ENCODE peak calls at places on chromosome 17, in eight cellular contexts. One of them, this sample, is unnamed.

GRCh38 chr17:83126275-83126930 is 47.0 kb downstream of the METRNL start:
- DNase-seq in IMR-90: no peak
- DNase-seq in pancreas: no peak
- DNase-seq in PC-3: no peak
- DNase-seq in right atrium auricular region: no peak
- DNase-seq in fibroblast of lung: no peak
- DNase-seq in A549: no peak
- DNase-seq in uterus: no peak
- DNase-seq in this sample: no peak

GRCh38 chr17:13323990-13324389 is 277.7 kb downstream of the HS3ST3A1 start:
- DNase-seq in fibroblast of lung: peak; percentile 69
- DNase-seq in IMR-90: peak; percentile 7
- DNase-seq in PC-3: no peak
- DNase-seq in pancreas: no peak
- DNase-seq in A549: no peak
- DNase-seq in right atrium auricular region: no peak
- DNase-seq in uterus: no peak
- DNase-seq in this sample: no peak

GRCh38 chr17:2405247-2405926 is 4.5 kb upstream of the MNT start:
- DNase-seq in uterus: no peak
- DNase-seq in pancreas: no peak
- DNase-seq in PC-3: peak; percentile 87
- DNase-seq in right atrium auricular region: no peak
- DNase-seq in A549: peak; percentile 67
- DNase-seq in IMR-90: peak; percentile 94
- DNase-seq in fibroblast of lung: peak; percentile 91
- DNase-seq in this sample: no peak

GRCh38 chr17:44934745-44935105 is 12.8 kb downstream of the KIF18B start:
- DNase-seq in IMR-90: no peak
- DNase-seq in right atrium auricular region: no peak
- DNase-seq in A549: no peak
- DNase-seq in PC-3: no peak
- DNase-seq in fibroblast of lung: no peak
- DNase-seq in uterus: no peak
- DNase-seq in pancreas: no peak
- DNase-seq in this sample: no peak

GRCh38 chr17:63579633-63580032 is 21.1 kb upstream of the TACO1 start:
- DNase-seq in fibroblast of lung: no peak
- DNase-seq in A549: no peak
- DNase-seq in PC-3: no peak
- DNase-seq in pancreas: no peak
- DNase-seq in IMR-90: no peak
- DNase-seq in right atrium auricular region: no peak
- DNase-seq in uterus: no peak
- DNase-seq in this sample: no peak

GRCh38 chr17:81400154-81400938 is 5.1 kb downstream of the BAHCC1 start:
- DNase-seq in PC-3: peak; percentile 58
- DNase-seq in pancreas: no peak
- DNase-seq in A549: peak; percentile 68
- DNase-seq in IMR-90: peak; percentile 60
- DNase-seq in uterus: no peak
- DNase-seq in right atrium auricular region: no peak
- DNase-seq in fibroblast of lung: peak; percentile 69
- DNase-seq in this sample: no peak

GRCh38 chr17:33310296-33310695 is 17.2 kb upstream of the ASIC2 start:
- DNase-seq in uterus: no peak
- DNase-seq in PC-3: no peak
- DNase-seq in fibroblast of lung: no peak
- DNase-seq in right atrium auricular region: no peak
- DNase-seq in pancreas: no peak
- DNase-seq in IMR-90: no peak
- DNase-seq in A549: no peak
- DNase-seq in this sample: no peak

GRCh38 chr17:45414997-45415881 is 17.4 kb downstream of the ARHGAP27 start:
- DNase-seq in PC-3: peak; percentile 43
- DNase-seq in fibroblast of lung: no peak
- DNase-seq in A549: no peak
- DNase-seq in uterus: no peak
- DNase-seq in right atrium auricular region: no peak
- DNase-seq in pancreas: no peak
- DNase-seq in IMR-90: no peak
- DNase-seq in this sample: no peak

GRCh38 chr17:55274371-55275255 is 9.9 kb downstream of the HLF start:
- DNase-seq in IMR-90: no peak
- DNase-seq in A549: no peak
- DNase-seq in right atrium auricular region: no peak
- DNase-seq in fibroblast of lung: no peak
- DNase-seq in uterus: no peak
- DNase-seq in PC-3: no peak
- DNase-seq in pancreas: no peak
- DNase-seq in this sample: no peak

GRCh38 chr17:68686108-68686988 is 85.2 kb upstream of the FAM20A start:
- DNase-seq in uterus: no peak
- DNase-seq in IMR-90: no peak
- DNase-seq in PC-3: no peak
- DNase-seq in fibroblast of lung: no peak
- DNase-seq in A549: no peak
- DNase-seq in right atrium auricular region: no peak
- DNase-seq in pancreas: peak; percentile 23
- DNase-seq in this sample: no peak

GRCh38 chr17:4572131-4572530 is 11.8 kb upstream of the GGT6 start:
- DNase-seq in uterus: no peak
- DNase-seq in PC-3: no peak
- DNase-seq in fibroblast of lung: no peak
- DNase-seq in right atrium auricular region: no peak
- DNase-seq in pancreas: no peak
- DNase-seq in A549: no peak
- DNase-seq in IMR-90: no peak
- DNase-seq in this sample: no peak

GRCh38 chr17:49349535-49349934 is 12.5 kb downstream of the ZNF652 start:
- DNase-seq in right atrium auricular region: no peak
- DNase-seq in A549: no peak
- DNase-seq in IMR-90: no peak
- DNase-seq in pancreas: no peak
- DNase-seq in PC-3: no peak
- DNase-seq in uterus: no peak
- DNase-seq in fibroblast of lung: no peak
- DNase-seq in this sample: no peak

GRCh38 chr17:80264048-80264792 is 3.6 kb downstream of the RNF213 start:
- DNase-seq in right atrium auricular region: no peak
- DNase-seq in uterus: no peak
- DNase-seq in IMR-90: no peak
- DNase-seq in pancreas: no peak
- DNase-seq in fibroblast of lung: no peak
- DNase-seq in A549: no peak
- DNase-seq in PC-3: no peak
- DNase-seq in this sample: peak; percentile 83

GRCh38 chr17:48854774-48855476 is 24.1 kb downstream of the CALCOCO2 start:
- DNase-seq in IMR-90: no peak
- DNase-seq in A549: no peak
- DNase-seq in right atrium auricular region: no peak
- DNase-seq in pancreas: no peak
- DNase-seq in PC-3: no peak
- DNase-seq in uterus: no peak
- DNase-seq in fibroblast of lung: no peak
- DNase-seq in this sample: no peak

GRCh38 chr17:16433514-16433913 is 18.1 kb downstream of the TRPV2 start:
- DNase-seq in uterus: no peak
- DNase-seq in pancreas: no peak
- DNase-seq in A549: no peak
- DNase-seq in right atrium auricular region: no peak
- DNase-seq in PC-3: no peak
- DNase-seq in fibroblast of lung: no peak
- DNase-seq in IMR-90: no peak
- DNase-seq in this sample: no peak

DNA sequence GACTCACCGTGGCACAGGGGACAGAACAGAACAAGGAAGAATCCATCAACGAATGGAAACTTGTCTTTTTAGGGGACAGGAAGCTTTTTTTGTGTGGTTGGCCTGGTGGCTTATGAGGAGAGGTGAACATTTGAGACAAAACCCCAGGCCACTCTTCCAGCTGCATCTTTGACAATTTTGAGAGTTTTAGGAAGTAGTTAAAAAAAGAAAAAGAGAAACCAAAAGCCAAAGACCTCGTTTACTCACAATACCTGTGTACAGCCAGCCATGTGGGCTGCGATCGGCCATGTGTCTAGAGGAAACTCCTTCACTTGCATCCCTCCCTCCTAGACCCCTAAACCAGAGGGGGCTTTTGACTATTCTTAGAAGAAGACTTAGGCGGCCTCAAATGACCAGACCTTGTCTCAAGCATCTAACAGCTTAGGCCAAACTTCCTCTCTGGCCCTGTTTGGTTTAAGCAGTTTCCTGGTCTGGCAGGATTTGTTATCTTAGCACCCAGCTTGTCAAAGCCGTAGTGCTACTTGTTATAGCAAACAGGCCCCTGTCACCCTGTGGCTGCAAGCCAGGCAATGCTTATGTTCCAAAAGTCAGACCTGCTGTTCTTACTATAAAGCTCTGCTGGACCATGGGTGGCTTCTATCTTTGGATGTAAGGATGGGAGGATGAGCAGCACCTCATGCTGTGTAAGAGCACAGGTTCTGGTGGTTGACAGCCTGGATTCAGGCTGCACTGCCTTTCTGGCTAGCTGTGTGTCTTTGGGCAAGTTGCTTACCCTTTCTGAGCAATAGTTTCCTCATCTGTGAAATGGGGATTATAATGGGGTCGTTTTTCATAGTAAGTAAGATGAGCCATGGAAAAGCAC is 17.7 kb downstream of the KSR1 start:
- DNase-seq in PC-3: no peak
- DNase-seq in right atrium auricular region: no peak
- DNase-seq in IMR-90: no peak
- DNase-seq in uterus: no peak
- DNase-seq in fibroblast of lung: no peak
- DNase-seq in A549: no peak
- DNase-seq in pancreas: peak; percentile 77
- DNase-seq in this sample: peak; percentile 59
- H3K4me3 ChIP-seq in PC-3: no peak overlapping the region
- H3K4me3 ChIP-seq in right atrium auricular region: no peak overlapping the region
- H3K4me3 ChIP-seq in IMR-90: no peak overlapping the region
- H3K4me3 ChIP-seq in uterus: no peak overlapping the region
- H3K4me3 ChIP-seq in fibroblast of lung: no peak overlapping the region
- H3K4me3 ChIP-seq in A549: no peak overlapping the region
- H3K4me3 ChIP-seq in pancreas: no peak overlapping the region
- H3K4me3 ChIP-seq in this sample: peak overlapping the region; percentile 77

DNA sequence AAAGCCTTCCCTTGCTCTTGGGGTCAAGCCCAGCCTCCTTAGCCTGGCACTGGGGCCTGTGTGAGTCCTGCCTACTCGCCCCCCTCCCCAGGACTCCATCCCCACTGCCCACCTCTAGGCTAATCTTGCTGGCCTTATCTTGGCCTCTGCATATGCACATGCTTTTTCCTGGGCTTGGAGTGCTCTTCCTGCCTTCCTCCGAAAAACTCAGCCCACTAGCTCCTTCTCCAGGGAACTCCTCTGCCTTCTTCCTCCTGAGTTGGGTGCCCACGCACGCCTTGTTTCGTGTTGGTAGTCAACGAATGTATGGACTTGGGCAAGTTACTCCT is 16.5 kb downstream of the TBX2 start:
- DNase-seq in IMR-90: no peak
- DNase-seq in pancreas: no peak
- DNase-seq in right atrium auricular region: no peak
- DNase-seq in fibroblast of lung: no peak
- DNase-seq in uterus: no peak
- DNase-seq in A549: no peak
- DNase-seq in PC-3: no peak
- DNase-seq in this sample: no peak
- H3K4me3 ChIP-seq in IMR-90: no peak overlapping the region
- H3K4me3 ChIP-seq in pancreas: no peak overlapping the region
- H3K4me3 ChIP-seq in right atrium auricular region: no peak overlapping the region
- H3K4me3 ChIP-seq in fibroblast of lung: no peak overlapping the region
- H3K4me3 ChIP-seq in uterus: no peak overlapping the region
- H3K4me3 ChIP-seq in A549: no peak overlapping the region
- H3K4me3 ChIP-seq in PC-3: no peak overlapping the region
- H3K4me3 ChIP-seq in this sample: no peak overlapping the region

DNA sequence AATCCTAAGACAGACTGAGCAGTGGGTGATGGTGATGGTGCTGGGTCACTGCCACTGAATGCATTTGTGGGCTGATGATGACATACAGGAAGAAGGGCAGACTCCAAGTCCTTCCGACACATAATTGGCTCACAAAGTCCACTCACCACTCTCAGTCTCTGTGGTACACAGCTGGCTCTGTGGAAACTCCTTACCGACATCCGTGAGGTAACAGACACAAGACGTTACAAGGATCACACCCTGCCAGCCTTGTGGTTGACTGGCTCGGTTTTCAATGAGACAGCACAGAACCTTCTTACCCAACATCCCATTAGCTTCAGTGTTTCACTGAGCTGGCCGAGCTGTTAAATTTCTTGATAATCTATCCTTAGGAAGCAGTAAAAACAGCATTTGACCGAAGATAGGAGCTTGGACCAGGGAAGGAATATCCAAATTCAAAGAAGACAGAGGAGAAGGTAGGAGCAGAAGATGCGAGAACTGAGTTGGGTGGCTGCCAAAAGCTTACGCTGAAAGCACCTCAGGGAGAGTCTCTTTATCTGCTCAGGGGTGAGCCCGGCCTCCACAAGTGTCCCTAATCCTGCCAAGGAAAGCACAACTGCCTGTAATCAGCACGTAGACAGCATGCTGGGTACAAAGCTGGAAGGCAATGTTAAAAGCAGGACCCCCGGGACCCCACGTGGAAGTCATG is 5.5 kb upstream of the MXRA7 start:
- DNase-seq in IMR-90: peak; percentile 99
- DNase-seq in pancreas: no peak
- DNase-seq in uterus: peak; percentile 15
- DNase-seq in right atrium auricular region: peak; percentile 95
- DNase-seq in fibroblast of lung: peak; percentile 98
- DNase-seq in A549: no peak
- DNase-seq in PC-3: no peak
- DNase-seq in this sample: peak; percentile 27
- H3K4me3 ChIP-seq in IMR-90: no peak overlapping the region
- H3K4me3 ChIP-seq in pancreas: no peak overlapping the region
- H3K4me3 ChIP-seq in uterus: no peak overlapping the region
- H3K4me3 ChIP-seq in right atrium auricular region: no peak overlapping the region
- H3K4me3 ChIP-seq in fibroblast of lung: no peak overlapping the region
- H3K4me3 ChIP-seq in A549: no peak overlapping the region
- H3K4me3 ChIP-seq in PC-3: no peak overlapping the region
- H3K4me3 ChIP-seq in this sample: no peak overlapping the region

DNA sequence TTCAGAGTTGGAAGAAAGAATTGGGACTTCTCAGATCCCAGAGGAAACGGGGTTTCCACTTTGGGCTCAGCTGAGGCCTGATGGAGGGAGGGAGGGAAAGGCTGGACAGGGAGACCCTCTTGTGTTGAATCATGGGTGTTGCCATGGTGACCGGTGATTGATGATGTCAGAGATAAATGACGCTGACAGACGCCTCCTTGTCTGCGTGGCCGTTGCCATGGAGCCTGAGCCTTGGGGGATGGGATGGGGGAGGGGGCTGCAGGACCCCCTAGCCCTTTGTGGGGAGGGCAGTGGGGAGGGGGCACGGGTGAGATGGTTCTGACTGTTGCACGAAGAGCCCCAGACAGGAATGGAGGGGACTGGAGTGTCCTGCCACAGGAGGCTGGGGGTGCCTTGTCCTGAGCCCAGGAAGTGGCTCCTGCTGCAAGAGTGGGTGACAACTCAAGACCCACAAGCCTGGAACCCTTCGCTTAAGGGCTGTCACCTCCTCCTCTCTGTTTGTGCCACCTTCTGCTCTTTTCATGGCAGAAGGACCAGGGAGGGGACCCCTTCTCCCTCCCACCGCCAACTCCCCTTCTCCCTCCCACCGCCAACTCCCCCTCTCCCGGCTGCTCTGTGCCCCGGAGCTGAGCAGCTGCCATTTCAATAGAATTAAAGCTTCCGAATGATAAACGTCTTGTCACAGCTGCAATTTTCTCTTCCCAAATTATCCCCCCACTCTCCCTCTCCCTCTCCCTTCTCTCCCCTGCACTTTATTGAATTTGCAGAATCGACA is 13.9 kb downstream of the GJD3 start:
- DNase-seq in right atrium auricular region: no peak
- DNase-seq in uterus: no peak
- DNase-seq in IMR-90: no peak
- DNase-seq in PC-3: no peak
- DNase-seq in A549: no peak
- DNase-seq in pancreas: no peak
- DNase-seq in fibroblast of lung: no peak
- DNase-seq in this sample: no peak
- H3K4me3 ChIP-seq in right atrium auricular region: no peak overlapping the region
- H3K4me3 ChIP-seq in uterus: no peak overlapping the region
- H3K4me3 ChIP-seq in IMR-90: no peak overlapping the region
- H3K4me3 ChIP-seq in PC-3: no peak overlapping the region
- H3K4me3 ChIP-seq in A549: no peak overlapping the region
- H3K4me3 ChIP-seq in pancreas: no peak overlapping the region
- H3K4me3 ChIP-seq in fibroblast of lung: no peak overlapping the region
- H3K4me3 ChIP-seq in this sample: no peak overlapping the region

This sample was measured in CD4-positive, CD25-positive, alpha-beta regulatory T cell.